ENCODE peak calls at places on chromosomes 5 and 9, in nine cellular contexts. One of them, this sample, is unnamed.

GRCh38 chr5:54098267-54098666 is 212.1 kb downstream of the ARL15 start:
- DNase-seq in GM13976: no peak
- DNase-seq in H9: no peak
- DNase-seq in nephron progenitor cell: peak
- DNase-seq in ecto neural progenitor cell: no peak
- DNase-seq in type B pancreatic cell: no peak
- DNase-seq in DND-41: no peak
- DNase-seq in neural progenitor cell: peak
- DNase-seq in effector CD4-positive, alpha-beta T cell: no peak
- DNase-seq in this sample: no peak

GRCh38 chr5:176748073-176748966 is 62.0 kb upstream of the UNC5A start:
- DNase-seq in GM13976: peak
- DNase-seq in H9: no peak
- DNase-seq in nephron progenitor cell: no peak
- DNase-seq in ecto neural progenitor cell: peak
- DNase-seq in type B pancreatic cell: no peak
- DNase-seq in DND-41: no peak
- DNase-seq in neural progenitor cell: no peak
- DNase-seq in effector CD4-positive, alpha-beta T cell: no peak
- DNase-seq in this sample: no peak

GRCh38 chr9:34555002-34555348 is 32.2 kb upstream of the ENHO start:
- DNase-seq in GM13976: no peak
- DNase-seq in H9: no peak
- DNase-seq in nephron progenitor cell: peak
- DNase-seq in ecto neural progenitor cell: no peak
- DNase-seq in type B pancreatic cell: no peak
- DNase-seq in DND-41: no peak
- DNase-seq in neural progenitor cell: peak
- DNase-seq in effector CD4-positive, alpha-beta T cell: no peak
- DNase-seq in this sample: no peak

GRCh38 chr5:8184455-8185063 is 315.6 kb downstream of the MTRR start:
- DNase-seq in GM13976: peak
- DNase-seq in H9: peak
- DNase-seq in nephron progenitor cell: peak
- DNase-seq in ecto neural progenitor cell: peak
- DNase-seq in type B pancreatic cell: no peak
- DNase-seq in DND-41: peak
- DNase-seq in neural progenitor cell: peak
- DNase-seq in effector CD4-positive, alpha-beta T cell: peak
- DNase-seq in this sample: no peak

GRCh38 chr5:113166710-113167366 is 190.2 kb downstream of the DCP2 start:
- DNase-seq in GM13976: no peak
- DNase-seq in H9: no peak
- DNase-seq in nephron progenitor cell: no peak
- DNase-seq in ecto neural progenitor cell: no peak
- DNase-seq in type B pancreatic cell: no peak
- DNase-seq in DND-41: no peak
- DNase-seq in neural progenitor cell: peak
- DNase-seq in effector CD4-positive, alpha-beta T cell: no peak
- DNase-seq in this sample: no peak

GRCh38 chr5:117800261-117800660 is 1188.1 kb downstream of the DTWD2 start:
- DNase-seq in GM13976: no peak
- DNase-seq in H9: no peak
- DNase-seq in nephron progenitor cell: no peak
- DNase-seq in ecto neural progenitor cell: no peak
- DNase-seq in type B pancreatic cell: no peak
- DNase-seq in DND-41: no peak
- DNase-seq in neural progenitor cell: no peak
- DNase-seq in effector CD4-positive, alpha-beta T cell: no peak
- DNase-seq in this sample: no peak

GRCh38 chr5:133696782-133697507 is 84.6 kb upstream of the FSTL4 start:
- DNase-seq in GM13976: no peak
- DNase-seq in H9: peak
- DNase-seq in nephron progenitor cell: no peak
- DNase-seq in ecto neural progenitor cell: no peak
- DNase-seq in type B pancreatic cell: peak
- DNase-seq in DND-41: no peak
- DNase-seq in neural progenitor cell: no peak
- DNase-seq in effector CD4-positive, alpha-beta T cell: no peak
- DNase-seq in this sample: no peak

GRCh38 chr9:117929873-117930272 is 225.7 kb downstream of the TLR4 start:
- DNase-seq in GM13976: no peak
- DNase-seq in H9: no peak
- DNase-seq in nephron progenitor cell: no peak
- DNase-seq in ecto neural progenitor cell: no peak
- DNase-seq in type B pancreatic cell: no peak
- DNase-seq in DND-41: no peak
- DNase-seq in neural progenitor cell: no peak
- DNase-seq in effector CD4-positive, alpha-beta T cell: no peak
- DNase-seq in this sample: no peak

GRCh38 chr5:68068204-68068603 is 147.4 kb upstream of the PIK3R1 start:
- DNase-seq in GM13976: no peak
- DNase-seq in H9: no peak
- DNase-seq in nephron progenitor cell: no peak
- DNase-seq in ecto neural progenitor cell: no peak
- DNase-seq in type B pancreatic cell: no peak
- DNase-seq in DND-41: no peak
- DNase-seq in neural progenitor cell: no peak
- DNase-seq in effector CD4-positive, alpha-beta T cell: no peak
- DNase-seq in this sample: no peak

GRCh38 chr9:4297795-4298254 is 2.0 kb downstream of the GLIS3 start:
- DNase-seq in GM13976: peak
- DNase-seq in H9: peak
- DNase-seq in nephron progenitor cell: peak
- DNase-seq in ecto neural progenitor cell: peak
- DNase-seq in type B pancreatic cell: peak
- DNase-seq in DND-41: peak
- DNase-seq in neural progenitor cell: peak
- DNase-seq in effector CD4-positive, alpha-beta T cell: peak
- DNase-seq in this sample: no peak

GRCh38 chr5:148739524-148739923 is 85.2 kb upstream of the HTR4 start:
- DNase-seq in GM13976: no peak
- DNase-seq in H9: no peak
- DNase-seq in nephron progenitor cell: no peak
- DNase-seq in ecto neural progenitor cell: no peak
- DNase-seq in type B pancreatic cell: no peak
- DNase-seq in DND-41: no peak
- DNase-seq in neural progenitor cell: no peak
- DNase-seq in effector CD4-positive, alpha-beta T cell: no peak
- DNase-seq in this sample: no peak

GRCh38 chr5:173793677-173794570 is 94.2 kb upstream of the CPEB4 start:
- DNase-seq in GM13976: no peak
- DNase-seq in H9: no peak
- DNase-seq in nephron progenitor cell: no peak
- DNase-seq in ecto neural progenitor cell: no peak
- DNase-seq in type B pancreatic cell: no peak
- DNase-seq in DND-41: no peak
- DNase-seq in neural progenitor cell: no peak
- DNase-seq in effector CD4-positive, alpha-beta T cell: no peak
- DNase-seq in this sample: no peak

GRCh38 chr9:20319241-20319640 is 303.1 kb downstream of the MLLT3 start:
- DNase-seq in GM13976: no peak
- DNase-seq in H9: no peak
- DNase-seq in nephron progenitor cell: no peak
- DNase-seq in ecto neural progenitor cell: no peak
- DNase-seq in type B pancreatic cell: no peak
- DNase-seq in DND-41: no peak
- DNase-seq in neural progenitor cell: no peak
- DNase-seq in effector CD4-positive, alpha-beta T cell: no peak
- DNase-seq in this sample: no peak

GRCh38 chr5:126454081-126454480 is 30.9 kb downstream of the GRAMD2B start:
- DNase-seq in GM13976: no peak
- DNase-seq in H9: no peak
- DNase-seq in nephron progenitor cell: no peak
- DNase-seq in ecto neural progenitor cell: no peak
- DNase-seq in type B pancreatic cell: no peak
- DNase-seq in DND-41: no peak
- DNase-seq in neural progenitor cell: no peak
- DNase-seq in effector CD4-positive, alpha-beta T cell: no peak
- DNase-seq in this sample: no peak

GRCh38 chr9:96612966-96613589 is 6.6 kb downstream of the CDC14B start:
- DNase-seq in GM13976: no peak
- DNase-seq in H9: no peak
- DNase-seq in nephron progenitor cell: no peak
- DNase-seq in ecto neural progenitor cell: no peak
- DNase-seq in type B pancreatic cell: no peak
- DNase-seq in DND-41: no peak
- DNase-seq in neural progenitor cell: no peak
- DNase-seq in effector CD4-positive, alpha-beta T cell: no peak
- DNase-seq in this sample: no peak

GRCh38 chr5:7412369-7412768 is 16.4 kb downstream of the ADCY2 start:
- DNase-seq in GM13976: no peak
- DNase-seq in H9: no peak
- DNase-seq in nephron progenitor cell: no peak
- DNase-seq in ecto neural progenitor cell: no peak
- DNase-seq in type B pancreatic cell: no peak
- DNase-seq in DND-41: no peak
- DNase-seq in neural progenitor cell: no peak
- DNase-seq in effector CD4-positive, alpha-beta T cell: no peak
- DNase-seq in this sample: no peak

GRCh38 chr9:92790542-92791527 is 26.2 kb upstream of the BICD2 start:
- DNase-seq in GM13976: peak
- DNase-seq in H9: peak
- DNase-seq in nephron progenitor cell: peak
- DNase-seq in ecto neural progenitor cell: peak
- DNase-seq in type B pancreatic cell: no peak
- DNase-seq in DND-41: peak
- DNase-seq in neural progenitor cell: peak
- DNase-seq in effector CD4-positive, alpha-beta T cell: peak
- DNase-seq in this sample: peak

GRCh38 chr9:14309403-14309802 is 4.5 kb downstream of the NFIB start:
- DNase-seq in GM13976: no peak
- DNase-seq in H9: no peak
- DNase-seq in nephron progenitor cell: no peak
- DNase-seq in ecto neural progenitor cell: no peak
- DNase-seq in type B pancreatic cell: no peak
- DNase-seq in DND-41: peak
- DNase-seq in neural progenitor cell: no peak
- DNase-seq in effector CD4-positive, alpha-beta T cell: no peak
- DNase-seq in this sample: no peak

GRCh38 chr5:1270426-1270825 is 24.4 kb downstream of the TERT start:
- DNase-seq in GM13976: no peak
- DNase-seq in H9: no peak
- DNase-seq in nephron progenitor cell: no peak
- DNase-seq in ecto neural progenitor cell: no peak
- DNase-seq in type B pancreatic cell: no peak
- DNase-seq in DND-41: no peak
- DNase-seq in neural progenitor cell: no peak
- DNase-seq in effector CD4-positive, alpha-beta T cell: no peak
- DNase-seq in this sample: no peak

GRCh38 chr9:71683598-71684235 is 84.6 kb downstream of the CEMIP2 start:
- DNase-seq in GM13976: no peak
- DNase-seq in H9: peak
- DNase-seq in nephron progenitor cell: peak
- DNase-seq in ecto neural progenitor cell: no peak
- DNase-seq in type B pancreatic cell: no peak
- DNase-seq in DND-41: no peak
- DNase-seq in neural progenitor cell: peak
- DNase-seq in effector CD4-positive, alpha-beta T cell: no peak
- DNase-seq in this sample: no peak

GRCh38 chr5:143115381-143115780 is 288.1 kb downstream of the NR3C1 start:
- DNase-seq in GM13976: no peak
- DNase-seq in H9: no peak
- DNase-seq in nephron progenitor cell: no peak
- DNase-seq in ecto neural progenitor cell: no peak
- DNase-seq in type B pancreatic cell: no peak
- DNase-seq in DND-41: no peak
- DNase-seq in neural progenitor cell: no peak
- DNase-seq in effector CD4-positive, alpha-beta T cell: no peak
- DNase-seq in this sample: no peak

GRCh38 chr9:21110708-21111576 is 30.7 kb downstream of the IFNW1 start:
- DNase-seq in GM13976: peak
- DNase-seq in H9: no peak
- DNase-seq in nephron progenitor cell: peak
- DNase-seq in ecto neural progenitor cell: no peak
- DNase-seq in type B pancreatic cell: no peak
- DNase-seq in DND-41: peak
- DNase-seq in neural progenitor cell: peak
- DNase-seq in effector CD4-positive, alpha-beta T cell: peak
- DNase-seq in this sample: no peak

GRCh38 chr5:31133488-31133887 is 60.0 kb upstream of the CDH6 start:
- DNase-seq in GM13976: no peak
- DNase-seq in H9: no peak
- DNase-seq in nephron progenitor cell: no peak
- DNase-seq in ecto neural progenitor cell: no peak
- DNase-seq in type B pancreatic cell: no peak
- DNase-seq in DND-41: no peak
- DNase-seq in neural progenitor cell: no peak
- DNase-seq in effector CD4-positive, alpha-beta T cell: no peak
- DNase-seq in this sample: no peak

GRCh38 chr5:180606215-180606785 is 15.0 kb upstream of the SCGB3A1 start:
- DNase-seq in GM13976: no peak
- DNase-seq in H9: no peak
- DNase-seq in nephron progenitor cell: no peak
- DNase-seq in ecto neural progenitor cell: no peak
- DNase-seq in type B pancreatic cell: no peak
- DNase-seq in DND-41: no peak
- DNase-seq in neural progenitor cell: no peak
- DNase-seq in effector CD4-positive, alpha-beta T cell: no peak
- DNase-seq in this sample: no peak

GRCh38 chr5:72328172-72328571 is 8.0 kb downstream of the PTCD2 start:
- DNase-seq in GM13976: no peak
- DNase-seq in H9: no peak
- DNase-seq in nephron progenitor cell: no peak
- DNase-seq in ecto neural progenitor cell: no peak
- DNase-seq in type B pancreatic cell: no peak
- DNase-seq in DND-41: no peak
- DNase-seq in neural progenitor cell: no peak
- DNase-seq in effector CD4-positive, alpha-beta T cell: no peak
- DNase-seq in this sample: no peak

GRCh38 chr5:57383093-57383861 is 99.3 kb downstream of the ACTBL2 start:
- DNase-seq in GM13976: no peak
- DNase-seq in H9: no peak
- DNase-seq in nephron progenitor cell: no peak
- DNase-seq in ecto neural progenitor cell: no peak
- DNase-seq in type B pancreatic cell: no peak
- DNase-seq in DND-41: peak
- DNase-seq in neural progenitor cell: no peak
- DNase-seq in effector CD4-positive, alpha-beta T cell: no peak
- DNase-seq in this sample: no peak

GRCh38 chr9:80158150-80158549 is 586.4 kb downstream of the TLE4 start:
- DNase-seq in GM13976: no peak
- DNase-seq in H9: no peak
- DNase-seq in nephron progenitor cell: peak
- DNase-seq in ecto neural progenitor cell: no peak
- DNase-seq in type B pancreatic cell: no peak
- DNase-seq in DND-41: no peak
- DNase-seq in neural progenitor cell: peak
- DNase-seq in effector CD4-positive, alpha-beta T cell: no peak
- DNase-seq in this sample: no peak

GRCh38 chr5:110371725-110372041 is 354.8 kb downstream of the TMEM232 start:
- DNase-seq in GM13976: no peak
- DNase-seq in H9: no peak
- DNase-seq in nephron progenitor cell: no peak
- DNase-seq in ecto neural progenitor cell: no peak
- DNase-seq in type B pancreatic cell: no peak
- DNase-seq in DND-41: no peak
- DNase-seq in neural progenitor cell: no peak
- DNase-seq in effector CD4-positive, alpha-beta T cell: no peak
- DNase-seq in this sample: no peak

GRCh38 chr5:88727705-88728313 is 155.2 kb downstream of the MEF2C start:
- DNase-seq in GM13976: no peak
- DNase-seq in H9: no peak
- DNase-seq in nephron progenitor cell: no peak
- DNase-seq in ecto neural progenitor cell: no peak
- DNase-seq in type B pancreatic cell: no peak
- DNase-seq in DND-41: no peak
- DNase-seq in neural progenitor cell: peak
- DNase-seq in effector CD4-positive, alpha-beta T cell: no peak
- DNase-seq in this sample: no peak

GRCh38 chr5:164581889-164582288 is 1076.5 kb downstream of the MAT2B start:
- DNase-seq in GM13976: no peak
- DNase-seq in H9: no peak
- DNase-seq in nephron progenitor cell: no peak
- DNase-seq in ecto neural progenitor cell: no peak
- DNase-seq in type B pancreatic cell: no peak
- DNase-seq in DND-41: no peak
- DNase-seq in neural progenitor cell: no peak
- DNase-seq in effector CD4-positive, alpha-beta T cell: no peak
- DNase-seq in this sample: no peak

GRCh38 chr9:131773911-131774379 is 34.1 kb upstream of the RAPGEF1 start:
- DNase-seq in GM13976: peak
- DNase-seq in H9: peak
- DNase-seq in nephron progenitor cell: peak
- DNase-seq in ecto neural progenitor cell: peak
- DNase-seq in type B pancreatic cell: no peak
- DNase-seq in DND-41: peak
- DNase-seq in neural progenitor cell: peak
- DNase-seq in effector CD4-positive, alpha-beta T cell: no peak
- DNase-seq in this sample: no peak

This sample was measured in T follicular helper cell.